ENCODE peak calls at places on chromosomes 5 and 9, in eight cellular contexts. O is cardiac muscle cell; F is activated T-helper 1 cell treated with anti-CD3 and anti-CD28 coated beads, Interleukin-2, amount 50 U/mL, for 16 hours; V is NCI-H526 treated with DMSO at 0.1 percent for 48 hours; X is GM04504; C is heart left ventricle; G is astrocyte of the hippocampus; S is glutamatergic neuron. E is an unnamed sample.

GRCh38 chr9:136572003-136572595 is 26.3 kb upstream of the NOTCH1 start:
- DNase-seq in X (no peak), O (peak), S (no peak), G (peak), C (peak), V (no peak), F (no peak), E (no peak)

GRCh38 chr9:4299006-4299795 is 667 bp downstream of the GLIS3 start:
- DNase-seq in G (peak), S (peak), F (no peak), O (peak), C (peak), V (no peak), X (no peak), E (peak)

GRCh38 chr5:9149988-9150387 is 395.9 kb downstream of the SEMA5A start:
- DNase-seq in G (peak), X (peak), V (no peak), O (no peak), C (no peak), F (no peak), S (no peak), E (no peak)

GRCh38 chr5:169095976-169096375 is 205.0 kb downstream of the SLIT3 start:
- DNase-seq in O (no peak), F (no peak), S (no peak), G (no peak), V (no peak), C (no peak), X (no peak), E (no peak)

GRCh38 chr5:90421136-90421535 is 11.6 kb upstream of the CETN3 start:
- DNase-seq in X (no peak), O (peak), V (no peak), F (no peak), C (no peak), G (no peak), S (peak), E (peak)

GRCh38 chr9:116756995-116757394 is 69.9 kb downstream of the TRIM32 start:
- DNase-seq in V (no peak), X (no peak), S (no peak), C (no peak), O (no peak), F (no peak), G (no peak), E (no peak)

GRCh38 chr9:104961238-104961637 is 33.3 kb upstream of the ABCA1 start:
- DNase-seq in F (peak), C (no peak), O (no peak), X (no peak), S (peak), G (no peak), V (no peak), E (peak)

GRCh38 chr5:96733771-96734498 is 71.8 kb downstream of the CAST start:
- DNase-seq in C (no peak), S (no peak), G (no peak), F (no peak), X (no peak), V (no peak), O (no peak), E (no peak)

GRCh38 chr5:136249678-136250266 is 56.8 kb upstream of the SMIM32 start:
- DNase-seq in G (peak), V (peak), C (peak), F (no peak), O (peak), X (peak), S (peak), E (peak)

GRCh38 chr9:34127035-34127948 is 794 bp upstream of the DCAF12 start:
- DNase-seq in S (no peak), X (no peak), F (no peak), V (no peak), C (no peak), O (no peak), G (no peak), E (no peak)

GRCh38 chr9:133403766-133404439 is 13.9 kb downstream of the REXO4 start:
- DNase-seq in O (no peak), V (no peak), G (peak), X (no peak), C (no peak), F (peak), S (no peak), E (peak)

GRCh38 chr9:74444389-74444788 is 52.7 kb upstream of the RORB start:
- DNase-seq in O (no peak), F (no peak), S (no peak), X (peak), V (no peak), C (peak), G (peak), E (no peak)

GRCh38 chr9:95125652-95126051 is 191.9 kb downstream of the FANCC start:
- DNase-seq in S (no peak), F (no peak), V (peak), O (no peak), C (no peak), G (peak), X (no peak), E (no peak)

GRCh38 chr9:134841180-134841904 is 39.3 kb upstream of the FCN2 start:
- DNase-seq in F (no peak), C (no peak), V (no peak), S (no peak), X (no peak), G (no peak), O (no peak), E (no peak)

GRCh38 chr5:126851441-126852103 is 74.6 kb downstream of the LMNB1 start:
- DNase-seq in G (no peak), O (no peak), C (peak), S (no peak), X (no peak), V (no peak), F (no peak), E (no peak)

GRCh38 chr5:54904425-54904824 is 81.0 kb downstream of the ESM1 start:
- DNase-seq in G (peak), C (no peak), X (no peak), S (no peak), F (no peak), O (peak), V (no peak), E (peak)

GRCh38 chr9:18890372-18890771 is 142.6 kb downstream of the SAXO1 start:
- DNase-seq in S (no peak), C (no peak), V (no peak), G (peak), O (no peak), X (peak), F (no peak), E (no peak)

GRCh38 chr9:91177661-91178280 is 183.9 kb downstream of the AUH start:
- DNase-seq in F (no peak), C (no peak), G (peak), S (no peak), V (no peak), O (no peak), X (no peak), E (no peak)

E was measured in HEK293T.